ENCODE peak calls at places on chromosomes 16 and 17, in ten cellular contexts. One of them, this sample, is unnamed.

GRCh38 chr17:65370669-65371126 is 190.8 kb downstream of the AXIN2 start:
- DNase-seq in HTR-8/SVneo: no peak
- DNase-seq in MM.1S: no peak
- DNase-seq in stimulated activated CD8-positive, alpha-beta memory T cell treated with anti-CD3 and anti-CD28 coated beads, Interleukin-4, amount 100 ng/mL, for 48 hours: no peak
- DNase-seq in lung: peak
- DNase-seq in uterus: no peak
- DNase-seq in GM04503: no peak
- DNase-seq in GM19239: no peak
- DNase-seq in NCI-H2029 treated with DMSO at 0.1 percent for 48 hours: no peak
- DNase-seq in stimulated activated CD4-positive, alpha-beta T cell treated with anti-CD3 and anti-CD28 coated beads, TNF-alpha, amount 100 ng/mL, for 48 hours: no peak
- DNase-seq in this sample: no peak

GRCh38 chr17:56966277-56966676 is 5.4 kb upstream of the COIL start:
- DNase-seq in HTR-8/SVneo: no peak
- DNase-seq in MM.1S: no peak
- DNase-seq in stimulated activated CD8-positive, alpha-beta memory T cell treated with anti-CD3 and anti-CD28 coated beads, Interleukin-4, amount 100 ng/mL, for 48 hours: no peak
- DNase-seq in lung: no peak
- DNase-seq in uterus: no peak
- DNase-seq in GM04503: no peak
- DNase-seq in GM19239: no peak
- DNase-seq in NCI-H2029 treated with DMSO at 0.1 percent for 48 hours: no peak
- DNase-seq in stimulated activated CD4-positive, alpha-beta T cell treated with anti-CD3 and anti-CD28 coated beads, TNF-alpha, amount 100 ng/mL, for 48 hours: no peak
- DNase-seq in this sample: no peak

GRCh38 chr16:21242756-21243155 is 9.3 kb downstream of the ANKS4B start:
- DNase-seq in HTR-8/SVneo: no peak
- DNase-seq in MM.1S: no peak
- DNase-seq in stimulated activated CD8-positive, alpha-beta memory T cell treated with anti-CD3 and anti-CD28 coated beads, Interleukin-4, amount 100 ng/mL, for 48 hours: no peak
- DNase-seq in lung: no peak
- DNase-seq in uterus: no peak
- DNase-seq in GM04503: no peak
- DNase-seq in GM19239: no peak
- DNase-seq in NCI-H2029 treated with DMSO at 0.1 percent for 48 hours: no peak
- DNase-seq in stimulated activated CD4-positive, alpha-beta T cell treated with anti-CD3 and anti-CD28 coated beads, TNF-alpha, amount 100 ng/mL, for 48 hours: no peak
- DNase-seq in this sample: no peak

GRCh38 chr17:81930142-81931125 is 2.9 kb upstream of the MAFG start:
- DNase-seq in HTR-8/SVneo: no peak
- DNase-seq in MM.1S: no peak
- DNase-seq in stimulated activated CD8-positive, alpha-beta memory T cell treated with anti-CD3 and anti-CD28 coated beads, Interleukin-4, amount 100 ng/mL, for 48 hours: no peak
- DNase-seq in lung: no peak
- DNase-seq in uterus: no peak
- DNase-seq in GM04503: no peak
- DNase-seq in GM19239: no peak
- DNase-seq in NCI-H2029 treated with DMSO at 0.1 percent for 48 hours: no peak
- DNase-seq in stimulated activated CD4-positive, alpha-beta T cell treated with anti-CD3 and anti-CD28 coated beads, TNF-alpha, amount 100 ng/mL, for 48 hours: no peak
- DNase-seq in this sample: no peak

GRCh38 chr16:4946917-4947316 is 10.0 kb upstream of the PPL start:
- DNase-seq in HTR-8/SVneo: no peak
- DNase-seq in MM.1S: no peak
- DNase-seq in stimulated activated CD8-positive, alpha-beta memory T cell treated with anti-CD3 and anti-CD28 coated beads, Interleukin-4, amount 100 ng/mL, for 48 hours: no peak
- DNase-seq in lung: no peak
- DNase-seq in uterus: no peak
- DNase-seq in GM04503: no peak
- DNase-seq in GM19239: no peak
- DNase-seq in NCI-H2029 treated with DMSO at 0.1 percent for 48 hours: no peak
- DNase-seq in stimulated activated CD4-positive, alpha-beta T cell treated with anti-CD3 and anti-CD28 coated beads, TNF-alpha, amount 100 ng/mL, for 48 hours: no peak
- DNase-seq in this sample: no peak

GRCh38 chr17:64111831-64112230 is 18.1 kb downstream of the ERN1 start:
- DNase-seq in HTR-8/SVneo: no peak
- DNase-seq in MM.1S: no peak
- DNase-seq in stimulated activated CD8-positive, alpha-beta memory T cell treated with anti-CD3 and anti-CD28 coated beads, Interleukin-4, amount 100 ng/mL, for 48 hours: no peak
- DNase-seq in lung: no peak
- DNase-seq in uterus: no peak
- DNase-seq in GM04503: no peak
- DNase-seq in GM19239: no peak
- DNase-seq in NCI-H2029 treated with DMSO at 0.1 percent for 48 hours: no peak
- DNase-seq in stimulated activated CD4-positive, alpha-beta T cell treated with anti-CD3 and anti-CD28 coated beads, TNF-alpha, amount 100 ng/mL, for 48 hours: no peak
- DNase-seq in this sample: no peak

GRCh38 chr17:27578718-27579085 is 52.3 kb upstream of the LGALS9 start:
- DNase-seq in HTR-8/SVneo: no peak
- DNase-seq in MM.1S: no peak
- DNase-seq in stimulated activated CD8-positive, alpha-beta memory T cell treated with anti-CD3 and anti-CD28 coated beads, Interleukin-4, amount 100 ng/mL, for 48 hours: peak
- DNase-seq in lung: no peak
- DNase-seq in uterus: no peak
- DNase-seq in GM04503: no peak
- DNase-seq in GM19239: peak
- DNase-seq in NCI-H2029 treated with DMSO at 0.1 percent for 48 hours: no peak
- DNase-seq in stimulated activated CD4-positive, alpha-beta T cell treated with anti-CD3 and anti-CD28 coated beads, TNF-alpha, amount 100 ng/mL, for 48 hours: peak
- DNase-seq in this sample: no peak

GRCh38 chr16:48556913-48557351 is 53.0 kb downstream of the N4BP1 start:
- DNase-seq in HTR-8/SVneo: no peak
- DNase-seq in MM.1S: no peak
- DNase-seq in stimulated activated CD8-positive, alpha-beta memory T cell treated with anti-CD3 and anti-CD28 coated beads, Interleukin-4, amount 100 ng/mL, for 48 hours: peak
- DNase-seq in lung: no peak
- DNase-seq in uterus: no peak
- DNase-seq in GM04503: no peak
- DNase-seq in GM19239: no peak
- DNase-seq in NCI-H2029 treated with DMSO at 0.1 percent for 48 hours: no peak
- DNase-seq in stimulated activated CD4-positive, alpha-beta T cell treated with anti-CD3 and anti-CD28 coated beads, TNF-alpha, amount 100 ng/mL, for 48 hours: no peak
- DNase-seq in this sample: no peak

GRCh38 chr17:72121164-72122001 is 563 bp downstream of the SOX9 start:
- DNase-seq in HTR-8/SVneo: no peak
- DNase-seq in MM.1S: no peak
- DNase-seq in stimulated activated CD8-positive, alpha-beta memory T cell treated with anti-CD3 and anti-CD28 coated beads, Interleukin-4, amount 100 ng/mL, for 48 hours: no peak
- DNase-seq in lung: peak
- DNase-seq in uterus: no peak
- DNase-seq in GM04503: no peak
- DNase-seq in GM19239: no peak
- DNase-seq in NCI-H2029 treated with DMSO at 0.1 percent for 48 hours: no peak
- DNase-seq in stimulated activated CD4-positive, alpha-beta T cell treated with anti-CD3 and anti-CD28 coated beads, TNF-alpha, amount 100 ng/mL, for 48 hours: no peak
- DNase-seq in this sample: peak

GRCh38 chr16:30527635-30528178 is 1.3 kb upstream of the ZNF768 start:
- DNase-seq in HTR-8/SVneo: no peak
- DNase-seq in MM.1S: peak
- DNase-seq in stimulated activated CD8-positive, alpha-beta memory T cell treated with anti-CD3 and anti-CD28 coated beads, Interleukin-4, amount 100 ng/mL, for 48 hours: no peak
- DNase-seq in lung: no peak
- DNase-seq in uterus: no peak
- DNase-seq in GM04503: no peak
- DNase-seq in GM19239: peak
- DNase-seq in NCI-H2029 treated with DMSO at 0.1 percent for 48 hours: no peak
- DNase-seq in stimulated activated CD4-positive, alpha-beta T cell treated with anti-CD3 and anti-CD28 coated beads, TNF-alpha, amount 100 ng/mL, for 48 hours: no peak
- DNase-seq in this sample: peak

GRCh38 chr16:75702247-75702646 is 986 bp upstream of the DUXB start:
- DNase-seq in HTR-8/SVneo: no peak
- DNase-seq in MM.1S: no peak
- DNase-seq in stimulated activated CD8-positive, alpha-beta memory T cell treated with anti-CD3 and anti-CD28 coated beads, Interleukin-4, amount 100 ng/mL, for 48 hours: no peak
- DNase-seq in lung: no peak
- DNase-seq in uterus: no peak
- DNase-seq in GM04503: no peak
- DNase-seq in GM19239: no peak
- DNase-seq in NCI-H2029 treated with DMSO at 0.1 percent for 48 hours: no peak
- DNase-seq in stimulated activated CD4-positive, alpha-beta T cell treated with anti-CD3 and anti-CD28 coated beads, TNF-alpha, amount 100 ng/mL, for 48 hours: no peak
- DNase-seq in this sample: no peak

GRCh38 chr16:11472851-11473250 is 113.9 kb downstream of the LITAF start:
- DNase-seq in HTR-8/SVneo: no peak
- DNase-seq in MM.1S: no peak
- DNase-seq in stimulated activated CD8-positive, alpha-beta memory T cell treated with anti-CD3 and anti-CD28 coated beads, Interleukin-4, amount 100 ng/mL, for 48 hours: no peak
- DNase-seq in lung: no peak
- DNase-seq in uterus: no peak
- DNase-seq in GM04503: no peak
- DNase-seq in GM19239: no peak
- DNase-seq in NCI-H2029 treated with DMSO at 0.1 percent for 48 hours: no peak
- DNase-seq in stimulated activated CD4-positive, alpha-beta T cell treated with anti-CD3 and anti-CD28 coated beads, TNF-alpha, amount 100 ng/mL, for 48 hours: no peak
- DNase-seq in this sample: no peak

GRCh38 chr17:44536090-44536960 is 21.0 kb upstream of the FZD2 start:
- DNase-seq in HTR-8/SVneo: no peak
- DNase-seq in MM.1S: no peak
- DNase-seq in stimulated activated CD8-positive, alpha-beta memory T cell treated with anti-CD3 and anti-CD28 coated beads, Interleukin-4, amount 100 ng/mL, for 48 hours: no peak
- DNase-seq in lung: no peak
- DNase-seq in uterus: no peak
- DNase-seq in GM04503: no peak
- DNase-seq in GM19239: no peak
- DNase-seq in NCI-H2029 treated with DMSO at 0.1 percent for 48 hours: no peak
- DNase-seq in stimulated activated CD4-positive, alpha-beta T cell treated with anti-CD3 and anti-CD28 coated beads, TNF-alpha, amount 100 ng/mL, for 48 hours: no peak
- DNase-seq in this sample: no peak

GRCh38 chr16:57013268-57013667 is 23.9 kb downstream of the NLRC5 start:
- DNase-seq in HTR-8/SVneo: no peak
- DNase-seq in MM.1S: no peak
- DNase-seq in stimulated activated CD8-positive, alpha-beta memory T cell treated with anti-CD3 and anti-CD28 coated beads, Interleukin-4, amount 100 ng/mL, for 48 hours: no peak
- DNase-seq in lung: no peak
- DNase-seq in uterus: no peak
- DNase-seq in GM04503: no peak
- DNase-seq in GM19239: no peak
- DNase-seq in NCI-H2029 treated with DMSO at 0.1 percent for 48 hours: no peak
- DNase-seq in stimulated activated CD4-positive, alpha-beta T cell treated with anti-CD3 and anti-CD28 coated beads, TNF-alpha, amount 100 ng/mL, for 48 hours: no peak
- DNase-seq in this sample: no peak

GRCh38 chr16:73037331-73037745 is 10.6 kb downstream of the ZFHX3 start:
- DNase-seq in HTR-8/SVneo: no peak
- DNase-seq in MM.1S: peak
- DNase-seq in stimulated activated CD8-positive, alpha-beta memory T cell treated with anti-CD3 and anti-CD28 coated beads, Interleukin-4, amount 100 ng/mL, for 48 hours: no peak
- DNase-seq in lung: no peak
- DNase-seq in uterus: peak
- DNase-seq in GM04503: no peak
- DNase-seq in GM19239: peak
- DNase-seq in NCI-H2029 treated with DMSO at 0.1 percent for 48 hours: no peak
- DNase-seq in stimulated activated CD4-positive, alpha-beta T cell treated with anti-CD3 and anti-CD28 coated beads, TNF-alpha, amount 100 ng/mL, for 48 hours: no peak
- DNase-seq in this sample: peak

GRCh38 chr16:82935781-82936180 is 309.0 kb downstream of the CDH13 start:
- DNase-seq in HTR-8/SVneo: no peak
- DNase-seq in MM.1S: no peak
- DNase-seq in stimulated activated CD8-positive, alpha-beta memory T cell treated with anti-CD3 and anti-CD28 coated beads, Interleukin-4, amount 100 ng/mL, for 48 hours: no peak
- DNase-seq in lung: no peak
- DNase-seq in uterus: no peak
- DNase-seq in GM04503: no peak
- DNase-seq in GM19239: no peak
- DNase-seq in NCI-H2029 treated with DMSO at 0.1 percent for 48 hours: no peak
- DNase-seq in stimulated activated CD4-positive, alpha-beta T cell treated with anti-CD3 and anti-CD28 coated beads, TNF-alpha, amount 100 ng/mL, for 48 hours: no peak
- DNase-seq in this sample: no peak

GRCh38 chr17:78269893-78270490 is 38.6 kb downstream of the TMEM235 start:
- DNase-seq in HTR-8/SVneo: no peak
- DNase-seq in MM.1S: no peak
- DNase-seq in stimulated activated CD8-positive, alpha-beta memory T cell treated with anti-CD3 and anti-CD28 coated beads, Interleukin-4, amount 100 ng/mL, for 48 hours: no peak
- DNase-seq in lung: no peak
- DNase-seq in uterus: no peak
- DNase-seq in GM04503: no peak
- DNase-seq in GM19239: no peak
- DNase-seq in NCI-H2029 treated with DMSO at 0.1 percent for 48 hours: no peak
- DNase-seq in stimulated activated CD4-positive, alpha-beta T cell treated with anti-CD3 and anti-CD28 coated beads, TNF-alpha, amount 100 ng/mL, for 48 hours: no peak
- DNase-seq in this sample: no peak

GRCh38 chr17:8382880-8383142 is 182 bp downstream of the RPL26 start:
- DNase-seq in HTR-8/SVneo: no peak
- DNase-seq in MM.1S: no peak
- DNase-seq in stimulated activated CD8-positive, alpha-beta memory T cell treated with anti-CD3 and anti-CD28 coated beads, Interleukin-4, amount 100 ng/mL, for 48 hours: no peak
- DNase-seq in lung: no peak
- DNase-seq in uterus: no peak
- DNase-seq in GM04503: no peak
- DNase-seq in GM19239: no peak
- DNase-seq in NCI-H2029 treated with DMSO at 0.1 percent for 48 hours: no peak
- DNase-seq in stimulated activated CD4-positive, alpha-beta T cell treated with anti-CD3 and anti-CD28 coated beads, TNF-alpha, amount 100 ng/mL, for 48 hours: no peak
- DNase-seq in this sample: no peak

GRCh38 chr16:11669380-11670146 is 1.3 kb downstream of the SNN start:
- DNase-seq in HTR-8/SVneo: no peak
- DNase-seq in MM.1S: no peak
- DNase-seq in stimulated activated CD8-positive, alpha-beta memory T cell treated with anti-CD3 and anti-CD28 coated beads, Interleukin-4, amount 100 ng/mL, for 48 hours: no peak
- DNase-seq in lung: peak
- DNase-seq in uterus: peak
- DNase-seq in GM04503: no peak
- DNase-seq in GM19239: no peak
- DNase-seq in NCI-H2029 treated with DMSO at 0.1 percent for 48 hours: no peak
- DNase-seq in stimulated activated CD4-positive, alpha-beta T cell treated with anti-CD3 and anti-CD28 coated beads, TNF-alpha, amount 100 ng/mL, for 48 hours: no peak
- DNase-seq in this sample: peak

GRCh38 chr16:48637039-48637438 is 27.1 kb upstream of the N4BP1 start:
- DNase-seq in HTR-8/SVneo: no peak
- DNase-seq in MM.1S: no peak
- DNase-seq in stimulated activated CD8-positive, alpha-beta memory T cell treated with anti-CD3 and anti-CD28 coated beads, Interleukin-4, amount 100 ng/mL, for 48 hours: no peak
- DNase-seq in lung: no peak
- DNase-seq in uterus: no peak
- DNase-seq in GM04503: no peak
- DNase-seq in GM19239: no peak
- DNase-seq in NCI-H2029 treated with DMSO at 0.1 percent for 48 hours: no peak
- DNase-seq in stimulated activated CD4-positive, alpha-beta T cell treated with anti-CD3 and anti-CD28 coated beads, TNF-alpha, amount 100 ng/mL, for 48 hours: no peak
- DNase-seq in this sample: no peak

GRCh38 chr16:19540241-19540970 is 15.1 kb upstream of the VPS35L start:
- DNase-seq in HTR-8/SVneo: no peak
- DNase-seq in MM.1S: no peak
- DNase-seq in stimulated activated CD8-positive, alpha-beta memory T cell treated with anti-CD3 and anti-CD28 coated beads, Interleukin-4, amount 100 ng/mL, for 48 hours: no peak
- DNase-seq in lung: no peak
- DNase-seq in uterus: no peak
- DNase-seq in GM04503: no peak
- DNase-seq in GM19239: no peak
- DNase-seq in NCI-H2029 treated with DMSO at 0.1 percent for 48 hours: no peak
- DNase-seq in stimulated activated CD4-positive, alpha-beta T cell treated with anti-CD3 and anti-CD28 coated beads, TNF-alpha, amount 100 ng/mL, for 48 hours: no peak
- DNase-seq in this sample: no peak